ENCODE peak calls at places on chromosomes 3 and 15, in seven cellular contexts. One of them, this sample, is unnamed.

GRCh38 chr15:60799885-60800728 is 321.2 kb upstream of the ICE2 start:
- DNase-seq in LoVo: no peak
- DNase-seq in NCI-H748 treated with DMSO at 0.1 percent for 48 hours: no peak
- DNase-seq in psoas muscle: no peak
- DNase-seq in AG08396: no peak
- DNase-seq in SK-N-SH: peak; percentile 44
- DNase-seq in Calu3: no peak
- DNase-seq in this sample: no peak

GRCh38 chr3:48039487-48040190 is 23.4 kb upstream of the MAP4 start:
- DNase-seq in LoVo: peak; percentile 31
- DNase-seq in NCI-H748 treated with DMSO at 0.1 percent for 48 hours: no peak
- DNase-seq in psoas muscle: no peak
- DNase-seq in AG08396: peak; percentile 41
- DNase-seq in SK-N-SH: no peak
- DNase-seq in Calu3: no peak
- DNase-seq in this sample: no peak

GRCh38 chr3:69084326-69084667 is 440 bp upstream of the ARL6IP5 start:
- DNase-seq in LoVo: peak; percentile 19
- DNase-seq in NCI-H748 treated with DMSO at 0.1 percent for 48 hours: no peak
- DNase-seq in psoas muscle: no peak
- DNase-seq in AG08396: peak; percentile 48
- DNase-seq in SK-N-SH: peak; percentile 20
- DNase-seq in Calu3: no peak
- DNase-seq in this sample: no peak

GRCh38 chr3:42745776-42746454 is 27.1 kb downstream of the CCDC13 start:
- DNase-seq in LoVo: no peak
- DNase-seq in NCI-H748 treated with DMSO at 0.1 percent for 48 hours: no peak
- DNase-seq in psoas muscle: no peak
- DNase-seq in AG08396: no peak
- DNase-seq in SK-N-SH: no peak
- DNase-seq in Calu3: no peak
- DNase-seq in this sample: no peak

GRCh38 chr3:78951546-78951945 is 816.3 kb downstream of the ROBO1 start:
- DNase-seq in LoVo: no peak
- DNase-seq in NCI-H748 treated with DMSO at 0.1 percent for 48 hours: no peak
- DNase-seq in psoas muscle: no peak
- DNase-seq in AG08396: peak; percentile 29
- DNase-seq in SK-N-SH: no peak
- DNase-seq in Calu3: no peak
- DNase-seq in this sample: no peak

GRCh38 chr15:47184405-47185221 is 532.7 kb upstream of the SEMA6D start:
- DNase-seq in LoVo: no peak
- DNase-seq in NCI-H748 treated with DMSO at 0.1 percent for 48 hours: peak; percentile 30
- DNase-seq in psoas muscle: no peak
- DNase-seq in AG08396: peak; percentile 26
- DNase-seq in SK-N-SH: peak; percentile 79
- DNase-seq in Calu3: no peak
- DNase-seq in this sample: peak; percentile 75

GRCh38 chr15:93497256-93497655 is 408.2 kb upstream of the RGMA start:
- DNase-seq in LoVo: no peak
- DNase-seq in NCI-H748 treated with DMSO at 0.1 percent for 48 hours: no peak
- DNase-seq in psoas muscle: no peak
- DNase-seq in AG08396: no peak
- DNase-seq in SK-N-SH: no peak
- DNase-seq in Calu3: no peak
- DNase-seq in this sample: no peak

GRCh38 chr3:54427951-54428871 is 305.9 kb downstream of the CACNA2D3 start:
- DNase-seq in LoVo: peak; percentile 62
- DNase-seq in NCI-H748 treated with DMSO at 0.1 percent for 48 hours: peak; percentile 92
- DNase-seq in psoas muscle: peak; percentile 15
- DNase-seq in AG08396: peak; percentile 69
- DNase-seq in SK-N-SH: peak; percentile 53
- DNase-seq in Calu3: peak; percentile 60
- DNase-seq in this sample: peak; percentile 83

GRCh38 chr15:75578206-75578947 is 738 bp downstream of the PTPN9 start:
- DNase-seq in LoVo: peak; percentile 39
- DNase-seq in NCI-H748 treated with DMSO at 0.1 percent for 48 hours: no peak
- DNase-seq in psoas muscle: peak; percentile 25
- DNase-seq in AG08396: peak; percentile 68
- DNase-seq in SK-N-SH: peak; percentile 75
- DNase-seq in Calu3: peak; percentile 53
- DNase-seq in this sample: no peak

GRCh38 chr3:169966951-169967915 is 626 bp downstream of the SEC62 start:
- DNase-seq in LoVo: peak; percentile 23
- DNase-seq in NCI-H748 treated with DMSO at 0.1 percent for 48 hours: peak; percentile 29
- DNase-seq in psoas muscle: peak; percentile 60
- DNase-seq in AG08396: peak; percentile 62
- DNase-seq in SK-N-SH: peak; percentile 80
- DNase-seq in Calu3: peak; percentile 46
- DNase-seq in this sample: peak; percentile 76

GRCh38 chr3:115228266-115228665 is 81.2 kb upstream of the ZBTB20 start:
- DNase-seq in LoVo: no peak
- DNase-seq in NCI-H748 treated with DMSO at 0.1 percent for 48 hours: no peak
- DNase-seq in psoas muscle: no peak
- DNase-seq in AG08396: no peak
- DNase-seq in SK-N-SH: no peak
- DNase-seq in Calu3: no peak
- DNase-seq in this sample: no peak

GRCh38 chr3:194869482-194870169 is 183.9 kb downstream of the FAM43A start:
- DNase-seq in LoVo: no peak
- DNase-seq in NCI-H748 treated with DMSO at 0.1 percent for 48 hours: no peak
- DNase-seq in psoas muscle: no peak
- DNase-seq in AG08396: peak; percentile 48
- DNase-seq in SK-N-SH: no peak
- DNase-seq in Calu3: no peak
- DNase-seq in this sample: no peak

This sample was measured in NCI-H1105 treated with DMSO at 0.1 percent for 48 hours.